ENCODE peak calls at places on chromosomes 1 and 21, in six cellular contexts. One of them, this sample, is unnamed.
A peak's percentile ranks its signal among the peaks of the same experiment; 100 is the strongest.

GRCh38 chr1:205518616-205519540 is 14.4 kb downstream of the CDK18 start:
- DNase-seq in heart right ventricle: no peak
- DNase-seq in brain microvascular endothelial cell: no peak
- DNase-seq in cardiac muscle cell: no peak
- DNase-seq in A549: no peak
- DNase-seq in sigmoid colon: no peak
- DNase-seq in this sample: no peak

GRCh38 chr1:174161813-174162212 is 2.5 kb downstream of the RABGAP1L start:
- DNase-seq in heart right ventricle: no peak
- DNase-seq in brain microvascular endothelial cell: no peak
- DNase-seq in cardiac muscle cell: no peak
- DNase-seq in A549: no peak
- DNase-seq in sigmoid colon: no peak
- DNase-seq in this sample: no peak

GRCh38 chr1:168607872-168608428 is 31.5 kb downstream of the XCL1 start:
- DNase-seq in heart right ventricle: no peak
- DNase-seq in brain microvascular endothelial cell: no peak
- DNase-seq in cardiac muscle cell: no peak
- DNase-seq in A549: no peak
- DNase-seq in sigmoid colon: no peak
- DNase-seq in this sample: no peak

GRCh38 chr21:40118527-40118926 is 251.3 kb downstream of the PCP4 start:
- DNase-seq in heart right ventricle: no peak
- DNase-seq in brain microvascular endothelial cell: no peak
- DNase-seq in cardiac muscle cell: no peak
- DNase-seq in A549: no peak
- DNase-seq in sigmoid colon: no peak
- DNase-seq in this sample: no peak

GRCh38 chr1:53860967-53861411 is 22.9 kb upstream of the NDC1 start:
- DNase-seq in heart right ventricle: peak; percentile 28
- DNase-seq in brain microvascular endothelial cell: peak; percentile 16
- DNase-seq in cardiac muscle cell: peak; percentile 77
- DNase-seq in A549: peak; percentile 50
- DNase-seq in sigmoid colon: no peak
- DNase-seq in this sample: no peak

GRCh38 chr1:154290921-154291320 is 18.5 kb downstream of the HAX1 start:
- DNase-seq in heart right ventricle: no peak
- DNase-seq in brain microvascular endothelial cell: no peak
- DNase-seq in cardiac muscle cell: no peak
- DNase-seq in A549: no peak
- DNase-seq in sigmoid colon: no peak
- DNase-seq in this sample: no peak

GRCh38 chr1:16088351-16088911 is 15.0 kb upstream of the FAM131C start:
- DNase-seq in heart right ventricle: no peak
- DNase-seq in brain microvascular endothelial cell: no peak
- DNase-seq in cardiac muscle cell: no peak
- DNase-seq in A549: no peak
- DNase-seq in sigmoid colon: no peak
- DNase-seq in this sample: peak; percentile 70

GRCh38 chr1:45802343-45803298 is 791 bp upstream of the MAST2 start:
- DNase-seq in heart right ventricle: peak; percentile 71
- DNase-seq in brain microvascular endothelial cell: peak; percentile 98
- DNase-seq in cardiac muscle cell: peak; percentile 28
- DNase-seq in A549: peak; percentile 86
- DNase-seq in sigmoid colon: peak; percentile 94
- DNase-seq in this sample: peak; percentile 91

GRCh38 chr1:200739499-200740290 is 1.0 kb downstream of the CAMSAP2 start:
- DNase-seq in heart right ventricle: peak; percentile 46
- DNase-seq in brain microvascular endothelial cell: no peak
- DNase-seq in cardiac muscle cell: peak; percentile 77
- DNase-seq in A549: peak; percentile 33
- DNase-seq in sigmoid colon: peak; percentile 74
- DNase-seq in this sample: peak; percentile 73

GRCh38 chr1:160744287-160744857 is 5.3 kb downstream of the SLAMF7 start:
- DNase-seq in heart right ventricle: no peak
- DNase-seq in brain microvascular endothelial cell: no peak
- DNase-seq in cardiac muscle cell: no peak
- DNase-seq in A549: no peak
- DNase-seq in sigmoid colon: no peak
- DNase-seq in this sample: no peak

GRCh38 chr1:97508653-97509218 is 412.1 kb downstream of the DPYD start:
- DNase-seq in heart right ventricle: peak; percentile 8
- DNase-seq in brain microvascular endothelial cell: no peak
- DNase-seq in cardiac muscle cell: peak; percentile 28
- DNase-seq in A549: no peak
- DNase-seq in sigmoid colon: no peak
- DNase-seq in this sample: no peak

GRCh38 chr1:32334864-32335618 is 992 bp downstream of the MARCKSL1 start:
- DNase-seq in heart right ventricle: no peak
- DNase-seq in brain microvascular endothelial cell: no peak
- DNase-seq in cardiac muscle cell: peak; percentile 70
- DNase-seq in A549: peak; percentile 30
- DNase-seq in sigmoid colon: peak; percentile 77
- DNase-seq in this sample: no peak

GRCh38 chr1:44694863-44695478 is 20.5 kb downstream of the ARMH1 start:
- DNase-seq in heart right ventricle: no peak
- DNase-seq in brain microvascular endothelial cell: no peak
- DNase-seq in cardiac muscle cell: no peak
- DNase-seq in A549: no peak
- DNase-seq in sigmoid colon: no peak
- DNase-seq in this sample: no peak

DNA sequence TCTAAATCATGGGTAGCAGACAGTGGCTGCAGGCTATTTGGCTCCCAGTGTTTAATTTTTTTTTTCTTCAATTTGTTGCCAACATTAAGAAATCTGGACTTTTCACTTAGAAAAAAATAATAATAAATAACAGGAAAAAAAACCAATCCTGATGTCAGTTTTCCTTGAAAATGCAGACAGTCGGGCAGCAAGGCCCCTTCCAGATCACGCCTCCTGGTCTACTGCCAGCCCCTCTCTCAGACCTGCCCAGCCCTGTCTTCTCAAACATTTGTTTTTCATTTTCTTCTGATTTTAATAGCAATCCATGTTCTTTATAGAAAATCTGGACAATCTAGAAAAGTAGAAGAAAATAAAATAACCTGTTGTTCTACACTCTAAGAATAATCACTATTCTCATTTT is 15.5 kb downstream of the IFNGR2 start:
- DNase-seq in heart right ventricle: peak; percentile 53
- DNase-seq in brain microvascular endothelial cell: no peak
- DNase-seq in cardiac muscle cell: no peak
- DNase-seq in A549: no peak
- DNase-seq in sigmoid colon: peak; percentile 90
- DNase-seq in this sample: no peak
- H3K27ac ChIP-seq in heart right ventricle: no peak overlapping the region
- H3K27ac ChIP-seq in brain microvascular endothelial cell: no peak overlapping the region
- H3K27ac ChIP-seq in cardiac muscle cell: no peak overlapping the region
- H3K27ac ChIP-seq in A549: peak overlapping the region; percentile 12
- H3K27ac ChIP-seq in sigmoid colon: peak overlapping the region; percentile 48
- H3K27ac ChIP-seq in this sample: no peak overlapping the region

DNA sequence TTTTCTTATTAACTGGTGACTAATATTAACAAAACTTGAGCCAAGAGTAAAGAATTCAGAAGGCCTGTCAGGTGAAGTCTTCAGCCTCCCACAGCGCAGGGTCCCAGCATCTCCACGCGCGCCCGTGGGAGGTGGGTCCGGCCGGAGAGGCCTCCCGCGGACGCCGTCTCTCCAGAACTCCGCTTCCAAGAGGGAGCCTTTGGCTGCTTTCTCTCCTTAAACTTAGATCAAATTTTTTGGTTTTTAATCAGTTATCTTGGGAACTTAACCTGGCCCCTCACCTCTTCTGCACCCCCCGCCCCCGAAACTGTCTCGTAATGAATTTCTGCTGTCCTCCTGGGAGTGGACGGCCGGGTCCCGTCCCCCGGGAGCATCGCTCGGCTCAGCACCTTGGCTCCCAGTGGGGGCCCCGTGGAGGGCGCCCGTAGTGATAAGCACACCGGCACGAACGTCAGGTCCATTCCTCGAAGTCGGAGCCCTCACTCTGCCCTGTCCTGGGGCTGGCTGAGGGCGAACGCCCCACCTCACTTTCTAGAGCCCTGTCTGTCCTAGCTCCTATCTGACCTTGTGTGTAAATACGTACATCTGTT is 29.5 kb upstream of the TRAPPC10 start:
- DNase-seq in heart right ventricle: no peak
- DNase-seq in brain microvascular endothelial cell: no peak
- DNase-seq in cardiac muscle cell: no peak
- DNase-seq in A549: no peak
- DNase-seq in sigmoid colon: no peak
- DNase-seq in this sample: no peak
- H3K27ac ChIP-seq in heart right ventricle: no peak overlapping the region
- H3K27ac ChIP-seq in brain microvascular endothelial cell: no peak overlapping the region
- H3K27ac ChIP-seq in cardiac muscle cell: no peak overlapping the region
- H3K27ac ChIP-seq in A549: no peak overlapping the region
- H3K27ac ChIP-seq in sigmoid colon: no peak overlapping the region
- H3K27ac ChIP-seq in this sample: no peak overlapping the region

GRCh38 chr1:201782353-201782752 is 46.6 kb upstream of the IPO9 start:
- DNase-seq in heart right ventricle: no peak
- DNase-seq in brain microvascular endothelial cell: no peak
- DNase-seq in cardiac muscle cell: no peak
- DNase-seq in A549: no peak
- DNase-seq in sigmoid colon: no peak
- DNase-seq in this sample: no peak
- H3K27ac ChIP-seq in heart right ventricle: peak overlapping the region; percentile 37
- H3K27ac ChIP-seq in brain microvascular endothelial cell: no peak overlapping the region
- H3K27ac ChIP-seq in cardiac muscle cell: peak overlapping the region; percentile 78
- H3K27ac ChIP-seq in A549: no peak overlapping the region
- H3K27ac ChIP-seq in sigmoid colon: no peak overlapping the region
- H3K27ac ChIP-seq in this sample: peak overlapping the region; percentile 53

DNA sequence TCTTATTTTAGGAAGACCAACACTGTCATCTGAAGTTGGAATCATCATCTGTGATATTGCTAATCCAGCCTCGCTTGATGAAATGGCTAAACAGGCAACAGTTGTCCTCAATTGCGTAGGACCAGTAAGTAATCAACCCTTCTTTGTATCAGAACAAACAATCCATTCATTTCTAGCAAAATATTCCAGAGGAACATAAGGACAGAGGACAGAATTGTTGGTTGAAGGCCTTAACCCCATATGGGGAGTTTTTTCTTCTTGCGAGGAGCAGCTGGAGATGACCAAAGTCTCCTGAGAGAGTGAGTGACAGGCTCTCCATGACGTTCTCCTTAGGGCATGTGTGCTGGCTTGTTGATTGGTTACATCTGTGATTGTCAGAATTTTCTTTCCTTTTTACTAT is 2.7 kb downstream of the SCCPDH start:
- DNase-seq in heart right ventricle: peak; percentile 16
- DNase-seq in brain microvascular endothelial cell: no peak
- DNase-seq in cardiac muscle cell: no peak
- DNase-seq in A549: no peak
- DNase-seq in sigmoid colon: no peak
- DNase-seq in this sample: no peak
- H3K27ac ChIP-seq in heart right ventricle: peak overlapping the region; percentile 36
- H3K27ac ChIP-seq in brain microvascular endothelial cell: no peak overlapping the region
- H3K27ac ChIP-seq in cardiac muscle cell: no peak overlapping the region
- H3K27ac ChIP-seq in A549: no peak overlapping the region
- H3K27ac ChIP-seq in sigmoid colon: peak overlapping the region; percentile 86
- H3K27ac ChIP-seq in this sample: no peak overlapping the region

GRCh38 chr1:57879700-57880099 is 455.8 kb upstream of the DAB1 start:
- DNase-seq in heart right ventricle: no peak
- DNase-seq in brain microvascular endothelial cell: no peak
- DNase-seq in cardiac muscle cell: no peak
- DNase-seq in A549: no peak
- DNase-seq in sigmoid colon: no peak
- DNase-seq in this sample: no peak
- H3K27ac ChIP-seq in heart right ventricle: no peak overlapping the region
- H3K27ac ChIP-seq in brain microvascular endothelial cell: no peak overlapping the region
- H3K27ac ChIP-seq in cardiac muscle cell: no peak overlapping the region
- H3K27ac ChIP-seq in A549: no peak overlapping the region
- H3K27ac ChIP-seq in sigmoid colon: no peak overlapping the region
- H3K27ac ChIP-seq in this sample: no peak overlapping the region

GRCh38 chr1:93605026-93605425 is 76.6 kb downstream of the BCAR3 start:
- DNase-seq in heart right ventricle: no peak
- DNase-seq in brain microvascular endothelial cell: no peak
- DNase-seq in cardiac muscle cell: no peak
- DNase-seq in A549: no peak
- DNase-seq in sigmoid colon: no peak
- DNase-seq in this sample: no peak
- H3K27ac ChIP-seq in heart right ventricle: no peak overlapping the region
- H3K27ac ChIP-seq in brain microvascular endothelial cell: peak overlapping the region; percentile 63
- H3K27ac ChIP-seq in cardiac muscle cell: no peak overlapping the region
- H3K27ac ChIP-seq in A549: peak overlapping the region; percentile 63
- H3K27ac ChIP-seq in sigmoid colon: peak overlapping the region; percentile 58
- H3K27ac ChIP-seq in this sample: no peak overlapping the region

DNA sequence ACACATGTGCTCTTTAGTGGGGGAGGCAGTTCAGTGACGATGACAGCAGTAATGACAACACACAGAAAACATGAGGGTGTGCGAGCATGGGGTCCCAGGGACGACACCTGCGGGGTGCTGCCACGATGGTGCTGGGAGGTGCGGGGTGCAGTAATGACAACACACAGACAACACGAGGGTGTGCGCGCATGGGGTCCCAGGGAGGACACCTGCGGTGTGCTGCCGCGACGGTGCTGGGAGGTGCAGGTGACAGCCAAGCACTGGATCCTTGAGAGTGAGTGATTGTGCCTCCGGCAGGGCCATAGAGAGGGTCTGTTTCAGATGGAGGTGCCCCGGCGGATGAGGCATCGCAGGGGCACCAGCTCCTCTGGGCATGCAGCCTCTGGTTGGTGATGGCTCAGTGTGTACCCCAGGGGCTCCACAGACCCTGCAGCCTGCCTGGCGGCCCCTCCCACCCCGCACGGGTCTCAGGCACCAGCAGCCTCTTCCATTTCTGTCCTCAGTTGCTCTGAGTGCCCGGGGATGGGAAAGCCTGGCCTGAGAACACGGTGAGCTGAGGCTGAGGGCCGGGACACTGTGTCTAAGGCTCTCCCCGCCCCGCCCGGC is 191.7 kb upstream of the ARHGEF16 start:
- DNase-seq in heart right ventricle: no peak
- DNase-seq in brain microvascular endothelial cell: no peak
- DNase-seq in cardiac muscle cell: no peak
- DNase-seq in A549: no peak
- DNase-seq in sigmoid colon: no peak
- DNase-seq in this sample: no peak
- H3K27ac ChIP-seq in heart right ventricle: no peak overlapping the region
- H3K27ac ChIP-seq in brain microvascular endothelial cell: no peak overlapping the region
- H3K27ac ChIP-seq in cardiac muscle cell: no peak overlapping the region
- H3K27ac ChIP-seq in A549: no peak overlapping the region
- H3K27ac ChIP-seq in sigmoid colon: no peak overlapping the region
- H3K27ac ChIP-seq in this sample: no peak overlapping the region

GRCh38 chr1:18962855-18963737 is 6.6 kb upstream of the IFFO2 start:
- DNase-seq in heart right ventricle: no peak
- DNase-seq in brain microvascular endothelial cell: no peak
- DNase-seq in cardiac muscle cell: no peak
- DNase-seq in A549: no peak
- DNase-seq in sigmoid colon: peak; percentile 51
- DNase-seq in this sample: no peak
- H3K27ac ChIP-seq in heart right ventricle: no peak overlapping the region
- H3K27ac ChIP-seq in brain microvascular endothelial cell: no peak overlapping the region
- H3K27ac ChIP-seq in cardiac muscle cell: no peak overlapping the region
- H3K27ac ChIP-seq in A549: no peak overlapping the region
- H3K27ac ChIP-seq in sigmoid colon: peak overlapping the region; percentile 82
- H3K27ac ChIP-seq in this sample: peak overlapping the region; percentile 56